ENCODE peak calls at places on chromosomes 3 and 15, in five cellular contexts. R is heart left ventricle, X is neural crest cell, F is cardiac fibroblast, L is heart right ventricle. D is an unnamed sample.
A peak's percentile ranks its signal among the peaks of the same experiment; 100 is the strongest.

GRCh38 chr3:190064112-190064511 is 56.6 kb downstream of the P3H2 start:
- DNase-seq in R (no peak), X (no peak), F (peak; percentile 83), L (no peak), D (no peak)

GRCh38 chr3:171535133-171535532 is 74.9 kb upstream of the TNIK start:
- DNase-seq in R (no peak), X (no peak), F (no peak), L (no peak), D (no peak)

GRCh38 chr15:33242669-33243191 is 48.2 kb upstream of the FMN1 start:
- DNase-seq in R (no peak), X (no peak), F (no peak), L (no peak), D (no peak)

GRCh38 chr15:40088929-40089755 is 19.5 kb downstream of the BMF start:
- DNase-seq in R (no peak), X (no peak), F (peak; percentile 65), L (no peak), D (no peak)

GRCh38 chr15:65902373-65902772 is 33.1 kb downstream of the RAB11A start:
- DNase-seq in R (peak; percentile 55), X (no peak), F (peak; percentile 20), L (peak; percentile 34), D (peak; percentile 82)

GRCh38 chr3:65776494-65776893 is 262.2 kb downstream of the MAGI1 start:
- DNase-seq in R (no peak), X (no peak), F (no peak), L (no peak), D (no peak)

GRCh38 chr15:58066042-58066867 is 744 bp upstream of the ALDH1A2 start:
- DNase-seq in R (peak; percentile 69), X (peak; percentile 69), F (peak; percentile 65), L (peak; percentile 54), D (peak; percentile 96)

GRCh38 chr3:64022451-64023186 is 675 bp downstream of the PSMD6 start:
- DNase-seq in R (peak; percentile 21), X (no peak), F (no peak), L (no peak), D (no peak)

GRCh38 chr3:141960731-141961130 is 84.3 kb downstream of the ATP1B3 start:
- DNase-seq in R (no peak), X (no peak), F (peak; percentile 65), L (no peak), D (no peak)

GRCh38 chr3:182364723-182365650 is 428.3 kb upstream of the ATP11B start:
- DNase-seq in R (no peak), X (no peak), F (no peak), L (no peak), D (no peak)

GRCh38 chr3:114147281-114147680 is 31.6 kb downstream of the DRD3 start:
- DNase-seq in R (no peak), X (no peak), F (no peak), L (no peak), D (no peak)

GRCh38 chr3:64179249-64179648 is 46.0 kb downstream of the PRICKLE2 start:
- DNase-seq in R (no peak), X (no peak), F (no peak), L (no peak), D (no peak)

GRCh38 chr3:101995371-101996046 is 146.2 kb downstream of the NFKBIZ start:
- DNase-seq in R (no peak), X (no peak), F (peak; percentile 65), L (no peak), D (no peak)

GRCh38 chr3:75048650-75049049 is 434.2 kb upstream of the CNTN3 start:
- DNase-seq in R (no peak), X (no peak), F (no peak), L (no peak), D (no peak)

GRCh38 chr3:134797816-134798451 is 2.9 kb downstream of the EPHB1 start:
- DNase-seq in R (no peak), X (no peak), F (no peak), L (no peak), D (no peak)

GRCh38 chr3:11289864-11290263 is 17.7 kb downstream of the ATG7 start:
- DNase-seq in R (no peak), X (no peak), F (no peak), L (no peak), D (no peak)

GRCh38 chr3:177026505-177027277 is 170.6 kb downstream of the TBL1XR1 start:
- DNase-seq in R (no peak), X (no peak), F (peak; percentile 65), L (no peak), D (no peak)

GRCh38 chr3:6803652-6804051 is 57.3 kb upstream of the GRM7 start:
- DNase-seq in R (no peak), X (no peak), F (no peak), L (no peak), D (no peak)

GRCh38 chr15:39499151-39499550 is 81.7 kb upstream of the THBS1 start:
- DNase-seq in R (no peak), X (no peak), F (no peak), L (no peak), D (no peak)

GRCh38 chr3:35078780-35079179 is 560.5 kb upstream of the ARPP21 start:
- DNase-seq in R (no peak), X (no peak), F (no peak), L (no peak), D (no peak)

GRCh38 chr3:187318819-187319616 is 27.5 kb upstream of the MASP1 start:
- DNase-seq in R (peak; percentile 40), X (peak; percentile 43), F (peak; percentile 79), L (peak; percentile 43), D (no peak)

GRCh38 chr15:68997050-68997449 is 17.4 kb upstream of the NOX5 start:
- DNase-seq in R (no peak), X (no peak), F (no peak), L (no peak), D (no peak)

GRCh38 chr15:66008920-66009572 is 139.8 kb downstream of the RAB11A start:
- DNase-seq in R (no peak), X (no peak), F (no peak), L (no peak), D (no peak)

GRCh38 chr3:22115581-22115980 is 364.6 kb upstream of the ZNF385D start:
- DNase-seq in R (no peak), X (no peak), F (no peak), L (no peak), D (no peak)

GRCh38 chr15:72037321-72037720 is 80.6 kb downstream of the MYO9A start:
- DNase-seq in R (no peak), X (no peak), F (no peak), L (no peak), D (no peak)

GRCh38 chr3:194348354-194348753 is 2.8 kb downstream of the CPN2 start:
- DNase-seq in R (no peak), X (no peak), F (no peak), L (no peak), D (no peak)

GRCh38 chr15:25092661-25093060 is 137.9 kb downstream of the SNRPN start:
- DNase-seq in R (no peak), X (no peak), F (no peak), L (no peak), D (no peak)

GRCh38 chr3:47503033-47503432 is 10.5 kb downstream of the ELP6 start:
- DNase-seq in R (no peak), X (no peak), F (no peak), L (no peak), D (no peak)

GRCh38 chr3:45994661-45995369 is 809 bp downstream of the FYCO1 start:
- DNase-seq in R (peak; percentile 28), X (no peak), F (peak; percentile 23), L (no peak), D (no peak)

GRCh38 chr15:33581032-33581431 is 270.3 kb downstream of the RYR3 start:
- DNase-seq in R (no peak), X (no peak), F (peak; percentile 64), L (no peak), D (peak; percentile 40)

GRCh38 chr3:210649-211048 is 14.1 kb downstream of the CHL1 start:
- DNase-seq in R (no peak), X (no peak), F (no peak), L (no peak), D (no peak)

GRCh38 chr15:68341851-68342336 is 64.3 kb downstream of the FEM1B start:
- DNase-seq in R (no peak), X (no peak), F (no peak), L (no peak), D (no peak)

GRCh38 chr3:68893600-68894239 is 38.6 kb downstream of the TAFA4 start:
- DNase-seq in R (no peak), X (no peak), F (peak; percentile 54), L (no peak), D (no peak)
- TF ChIP-seq CTCF in R (peak; percentile 49), X (peak; percentile 79), F (peak; percentile 31), L (peak; percentile 57), D (peak; percentile 37)

GRCh38 chr15:98039596-98039995 is 79.1 kb downstream of the ARRDC4 start:
- DNase-seq in R (no peak), X (no peak), F (no peak), L (no peak), D (no peak)
- TF ChIP-seq CTCF in R (no peak), X (no peak), F (no peak), L (no peak), D (no peak)

DNA sequence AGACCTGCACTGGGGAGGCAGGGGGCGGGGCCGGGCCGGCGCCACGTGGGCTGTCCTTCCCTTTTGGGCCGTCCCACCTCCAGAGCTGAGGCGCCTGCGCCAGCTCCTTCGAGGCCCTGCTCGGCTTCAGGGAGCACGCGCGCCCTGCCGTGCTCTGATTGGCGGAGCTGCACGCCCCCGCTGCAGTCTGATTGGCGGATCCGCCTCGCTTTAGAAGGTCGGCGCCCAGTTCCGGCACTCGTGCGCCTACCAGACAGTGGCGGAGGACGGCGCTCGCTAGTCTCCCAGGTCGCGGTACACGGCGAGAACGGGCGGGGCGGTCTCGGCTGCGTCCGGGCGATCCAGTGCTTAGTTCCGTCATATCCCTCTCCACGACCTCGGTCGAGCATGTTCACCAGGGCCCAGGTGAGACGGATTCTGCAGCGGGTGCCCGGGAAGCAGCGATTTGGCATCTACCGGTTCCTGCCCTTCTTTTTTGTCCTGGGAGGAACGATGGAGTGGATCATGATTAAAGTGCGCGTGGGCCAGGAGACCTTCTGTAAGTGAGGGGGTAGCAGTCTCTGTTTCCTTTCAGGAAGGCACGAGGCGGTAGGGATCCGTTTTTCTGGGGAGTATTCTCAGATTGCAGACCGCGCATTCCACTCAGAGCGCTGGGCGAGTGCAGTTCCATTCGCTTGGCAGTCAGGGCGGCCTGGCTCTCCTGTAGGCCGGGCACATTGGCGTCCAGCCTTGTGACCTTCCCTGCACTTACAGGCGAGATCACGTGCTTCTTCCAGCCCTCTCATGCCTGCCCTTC is at the start of gene UQCC5:
- DNase-seq in R (peak; percentile 98), X (peak; percentile 91), F (peak; percentile 99), L (peak; percentile 96), D (peak; percentile 99)
- TF ChIP-seq CTCF in R (no peak), X (no peak), F (no peak), L (no peak), D (no peak)

DNA sequence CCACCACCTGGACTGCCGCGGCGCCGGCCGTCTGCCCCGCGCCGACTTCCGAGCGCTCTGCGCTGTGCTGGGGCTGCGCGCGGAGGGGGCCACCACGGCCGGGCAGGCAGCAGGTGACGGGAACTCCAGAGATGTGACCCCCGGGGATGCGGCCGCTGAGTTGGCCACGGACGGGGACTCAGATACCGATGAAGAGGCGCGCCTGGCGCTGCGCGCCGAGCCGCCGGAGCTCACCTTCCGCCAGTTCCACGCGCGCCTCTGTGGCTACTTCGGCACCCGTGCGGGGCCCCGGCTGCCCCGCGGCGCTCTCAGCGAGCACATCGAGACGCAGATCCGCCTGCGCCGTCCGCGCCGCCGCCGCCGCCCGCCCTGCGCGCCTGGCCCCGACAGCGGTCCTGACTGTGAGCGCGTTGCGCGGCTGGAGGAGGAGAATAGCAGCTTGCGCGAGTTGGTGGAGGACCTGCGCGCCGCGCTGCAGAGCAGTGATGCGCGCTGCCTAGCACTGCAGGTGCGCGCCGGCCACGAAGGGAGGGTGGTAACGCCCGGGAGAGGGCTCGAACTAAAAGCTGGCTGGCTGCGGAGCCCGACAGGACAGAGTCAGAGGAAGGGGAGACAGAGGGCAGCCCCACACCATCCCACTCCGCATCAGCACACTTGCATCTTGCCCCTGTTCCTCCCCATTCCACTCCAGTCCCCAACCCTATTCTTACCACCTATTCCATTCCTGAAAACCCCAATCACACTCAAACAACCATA is 891 bp downstream of the EFCC1 start:
- DNase-seq in R (no peak), X (peak; percentile 31), F (no peak), L (no peak), D (peak; percentile 78)
- TF ChIP-seq CTCF in R (no peak), X (no peak), F (no peak), L (no peak), D (no peak)

D was measured in left lung.